ENCODE peak calls at places on chromosomes 11 and 22, in nine cellular contexts. I is GM13976; L is globus pallidus; M is HT1080; D is T-helper 2 cell; B is dermis blood vessel endothelial cell; J is activated CD4-positive, alpha-beta T cell treated with anti-CD3 and anti-CD28 coated beads for 4 hours; O is stimulated activated naive CD8-positive, alpha-beta T cell treated with anti-CD3 and anti-CD28 coated beads, Interleukin-15, Interleukin-2, amounts not matched to agents 100 U/mL and 50 U/mL, for 24 hours; Y is adipocyte. A is an unnamed sample.

GRCh38 chr22:30250713-30251267 is 4.2 kb upstream of the LIF start:
- DNase-seq in D (no peak), B (no peak), J (no peak), I (no peak), L (no peak), Y (peak; percentile 70), M (peak; percentile 76), O (peak; percentile 72), A (peak; percentile 93)

GRCh38 chr22:20514658-20515406 is 7.4 kb downstream of the MED15 start:
- DNase-seq in B (no peak), Y (peak; percentile 91), I (no peak), L (no peak), D (no peak), M (peak; percentile 86), O (no peak), J (no peak), A (peak; percentile 45)

GRCh38 chr11:8234425-8234821 is 29.3 kb downstream of the LMO1 start:
- DNase-seq in O (no peak), D (no peak), J (no peak), Y (no peak), L (no peak), I (no peak), B (no peak), M (peak; percentile 46), A (no peak)

GRCh38 chr11:87037450-87038234 is at the start of gene TMEM135:
- DNase-seq in J (peak; percentile 86), D (peak; percentile 84), L (peak; percentile 95), I (peak; percentile 98), B (peak; percentile 94), M (peak; percentile 95), O (peak; percentile 97), Y (peak; percentile 92), A (peak; percentile 82)

GRCh38 chr22:48353116-48353947 is 1474.3 kb downstream of the BRD1 start:
- DNase-seq in D (no peak), Y (no peak), M (no peak), L (no peak), I (no peak), B (no peak), J (no peak), O (no peak), A (no peak)

GRCh38 chr22:47987885-47988515 is 1225.5 kb downstream of the TBC1D22A start:
- DNase-seq in D (no peak), M (no peak), L (no peak), B (no peak), Y (no peak), I (no peak), J (no peak), O (no peak), A (no peak)

GRCh38 chr22:38467904-38468760 is at the start of gene KDELR3:
- DNase-seq in M (peak; percentile 37), B (peak; percentile 75), Y (peak; percentile 93), I (peak; percentile 92), J (peak; percentile 48), O (peak; percentile 79), D (peak; percentile 18), L (no peak), A (peak; percentile 43)

GRCh38 chr22:37228106-37229011 is 15.7 kb downstream of the RAC2 start:
- DNase-seq in B (no peak), I (no peak), D (no peak), O (peak; percentile 61), M (peak; percentile 58), J (peak; percentile 72), L (peak; percentile 29), Y (peak; percentile 42), A (no peak)

GRCh38 chr11:12242071-12242672 is 131.8 kb downstream of the MICAL2 start:
- DNase-seq in J (peak; percentile 44), B (no peak), O (peak; percentile 26), L (no peak), M (no peak), Y (no peak), I (no peak), D (no peak), A (no peak)

GRCh38 chr22:30940655-30941362 is 27.8 kb downstream of the MORC2 start:
- DNase-seq in J (peak; percentile 56), O (peak; percentile 22), B (no peak), M (no peak), L (no peak), Y (no peak), I (no peak), D (peak; percentile 15), A (no peak)

GRCh38 chr11:12278766-12279671 is 98.4 kb upstream of the PARVA start:
- DNase-seq in B (no peak), Y (no peak), M (no peak), L (no peak), I (no peak), J (no peak), D (no peak), O (no peak), A (no peak)